ENCODE peak calls at places on chromosomes 16 and 17, in eight cellular contexts. E is fibroblast of lung; D is fibroblast of pulmonary artery; I is H1; B is HFFc6; Z is left ventricle myocardium inferior; A is mesothelial cell of epicardium; Y is CD4-positive, alpha-beta T cell. G is an unnamed sample.

GRCh38 chr17:10021239-10021638 is 116.2 kb upstream of the RCVRN start:
- DNase-seq in E (no peak), A (no peak), Z (no peak), B (no peak), I (no peak), D (no peak), Y (no peak), G (no peak)

GRCh38 chr17:5871666-5872065 is 198.5 kb upstream of the WSCD1 start:
- DNase-seq in D (no peak), Y (no peak), E (no peak), B (no peak), Z (no peak), A (no peak), I (no peak), G (no peak)

GRCh38 chr17:73910216-73910615 is 266.0 kb upstream of the SDK2 start:
- DNase-seq in Z (no peak), D (no peak), Y (no peak), I (no peak), B (no peak), A (no peak), E (no peak), G (no peak)

GRCh38 chr17:19260958-19261357 is 23.8 kb downstream of the EPN2 start:
- DNase-seq in Z (no peak), Y (no peak), I (no peak), B (no peak), A (no peak), D (no peak), E (no peak), G (no peak)

GRCh38 chr17:44672479-44673093 is 16.3 kb downstream of the MEIOC start:
- DNase-seq in I (no peak), B (peak; percentile 13), A (no peak), Y (no peak), E (peak; percentile 27), Z (no peak), D (peak; percentile 52), G (no peak)

GRCh38 chr16:15950167-15950854 is 895 bp downstream of the ABCC1 start:
- DNase-seq in D (peak; percentile 57), Z (no peak), A (no peak), I (no peak), Y (peak; percentile 36), B (peak; percentile 33), E (peak; percentile 60), G (peak; percentile 33)

GRCh38 chr17:40361925-40362695 is 2.4 kb downstream of the GJD3 start:
- DNase-seq in E (no peak), A (no peak), Z (no peak), B (no peak), I (no peak), Y (no peak), D (no peak), G (no peak)

GRCh38 chr16:5252800-5253199 is 155.2 kb upstream of the EEF2KMT start:
- DNase-seq in B (no peak), Y (no peak), A (no peak), E (no peak), I (no peak), Z (no peak), D (no peak), G (no peak)

GRCh38 chr17:75822119-75822799 is 21.9 kb downstream of the UNC13D start:
- DNase-seq in E (no peak), D (no peak), Z (no peak), B (no peak), I (no peak), Y (peak; percentile 47), A (no peak), G (no peak)

GRCh38 chr16:80100846-80101451 is 439.8 kb upstream of the DYNLRB2 start:
- DNase-seq in Z (no peak), B (no peak), D (no peak), Y (no peak), E (peak; percentile 65), A (no peak), I (no peak), G (no peak)

GRCh38 chr17:57486978-57487377 is 230.7 kb downstream of the MSI2 start:
- DNase-seq in B (no peak), A (no peak), Z (no peak), D (no peak), I (no peak), Y (no peak), E (no peak), G (no peak)

GRCh38 chr17:17840751-17841591 is 4.2 kb upstream of the SREBF1 start:
- DNase-seq in I (no peak), A (no peak), B (no peak), Z (no peak), D (peak; percentile 66), E (peak; percentile 46), Y (no peak), G (no peak)

GRCh38 chr16:14013571-14014283 is 57.4 kb upstream of the MRTFB start:
- DNase-seq in D (peak; percentile 58), E (peak; percentile 84), B (peak; percentile 87), Y (no peak), Z (no peak), I (no peak), A (no peak), G (no peak)

GRCh38 chr17:40914456-40914855 is 23.0 kb downstream of the KRT23 start:
- DNase-seq in E (no peak), D (no peak), B (no peak), I (no peak), Y (no peak), Z (no peak), A (no peak), G (no peak)

GRCh38 chr17:31216053-31216751 is 80.8 kb downstream of the OMG start:
- DNase-seq in D (peak; percentile 85), Z (no peak), Y (no peak), A (no peak), I (no peak), B (peak; percentile 94), E (peak; percentile 77), G (no peak)

GRCh38 chr16:23124315-23124714 is 24.9 kb downstream of the USP31 start:
- DNase-seq in D (peak; percentile 83), A (no peak), Z (no peak), E (peak; percentile 85), Y (no peak), B (peak; percentile 68), I (no peak), G (no peak)

GRCh38 chr17:76398523-76399174 is 14.2 kb downstream of the SPHK1 start:
- DNase-seq in E (no peak), B (no peak), Z (no peak), Y (no peak), D (no peak), I (no peak), A (no peak), G (no peak)

DNA sequence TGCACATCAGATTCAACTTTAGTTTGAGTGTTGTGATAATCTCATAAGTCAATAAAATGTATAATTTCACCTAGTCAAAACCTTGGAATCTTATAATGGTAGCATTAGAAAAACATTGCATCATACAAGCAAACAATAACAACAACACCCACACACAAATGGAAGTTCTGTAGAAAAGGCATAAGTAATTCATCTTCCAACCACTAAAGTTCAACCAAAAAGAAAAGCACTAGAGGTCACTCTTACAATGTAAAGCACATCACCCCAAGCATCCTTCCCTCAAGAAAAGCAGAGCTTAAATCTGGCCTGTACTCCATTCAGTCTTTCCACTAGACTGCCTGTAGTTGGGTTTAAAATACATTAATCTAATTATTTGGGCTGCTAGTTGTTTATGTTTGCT is 1.8 kb downstream of the CNTNAP4 start:
- DNase-seq in B (no peak), Y (no peak), Z (no peak), D (peak; percentile 80), A (no peak), E (no peak), I (no peak), G (no peak)
- TF ChIP-seq CTCF in B (no peak), Y (no peak), Z (peak; percentile 50), D (peak; percentile 54), A (no peak), E (peak; percentile 13), I (peak; percentile 61), G (no peak)

GRCh38 chr16:590165-590874 is 454 bp downstream of the RAB40C start:
- DNase-seq in E (peak; percentile 41), Y (no peak), B (no peak), I (no peak), Z (no peak), A (no peak), D (peak; percentile 46), G (no peak)

GRCh38 chr16:590875-591200 is 972 bp downstream of the RAB40C start:
- DNase-seq in I (no peak), D (no peak), Z (no peak), A (no peak), B (no peak), E (no peak), Y (no peak), G (no peak)

GRCh38 chr16:588889-589657 is 793 bp upstream of the RAB40C start:
- DNase-seq in E (peak; percentile 92), D (peak; percentile 96), I (peak; percentile 73), B (peak; percentile 92), A (peak; percentile 96), Z (peak; percentile 97), Y (peak; percentile 99), G (peak; percentile 99)

GRCh38 chr16:588639-588888 is 1.3 kb upstream of the RAB40C start:
- DNase-seq in Y (peak; percentile 61), I (no peak), E (peak; percentile 76), B (peak; percentile 59), D (peak; percentile 69), A (no peak), Z (no peak), G (peak; percentile 70)

DNA sequence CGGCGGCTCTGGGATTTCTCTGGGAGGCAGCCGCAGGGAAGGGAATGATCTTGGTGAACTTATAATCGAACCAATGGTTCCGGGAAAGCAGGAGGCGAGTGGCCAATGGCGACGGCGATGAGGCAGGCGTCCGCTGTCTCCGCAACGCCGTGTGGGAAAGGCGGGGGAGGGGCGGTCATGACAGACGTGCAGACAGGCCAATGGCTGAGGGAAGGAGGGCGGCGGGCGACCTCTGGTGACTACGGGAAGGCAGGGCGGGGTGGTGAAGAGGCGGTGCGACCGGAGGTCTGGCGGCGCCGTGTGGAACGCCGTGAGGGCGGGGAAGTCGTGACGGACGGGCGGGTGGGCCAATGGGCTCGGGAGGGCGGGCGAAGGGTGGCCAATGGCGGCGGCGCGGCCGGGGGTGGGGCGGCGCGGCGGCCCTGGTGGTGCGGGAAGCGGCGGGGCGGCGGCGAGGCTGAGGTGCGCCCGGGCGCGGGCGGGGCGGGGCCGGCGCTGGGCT is at the start of gene RAB40C:
- DNase-seq in I (peak; percentile 91), E (peak; percentile 97), Z (peak; percentile 99), D (peak; percentile 99), Y (peak; percentile 99), B (peak; percentile 98), A (peak; percentile 97), G (peak; percentile 96)
- TF ChIP-seq CTCF in I (no peak), E (no peak), Z (no peak), D (no peak), Y (no peak), B (peak; percentile 50), A (no peak), G (no peak)

GRCh38 chr16:49096191-49096945 is 185.3 kb downstream of the CBLN1 start:
- DNase-seq in Z (no peak), E (no peak), I (no peak), Y (no peak), D (no peak), A (no peak), B (no peak), G (no peak)
- TF ChIP-seq CTCF in Z (no peak), E (no peak), I (no peak), Y (no peak), D (no peak), A (no peak), B (no peak), G (no peak)

DNA sequence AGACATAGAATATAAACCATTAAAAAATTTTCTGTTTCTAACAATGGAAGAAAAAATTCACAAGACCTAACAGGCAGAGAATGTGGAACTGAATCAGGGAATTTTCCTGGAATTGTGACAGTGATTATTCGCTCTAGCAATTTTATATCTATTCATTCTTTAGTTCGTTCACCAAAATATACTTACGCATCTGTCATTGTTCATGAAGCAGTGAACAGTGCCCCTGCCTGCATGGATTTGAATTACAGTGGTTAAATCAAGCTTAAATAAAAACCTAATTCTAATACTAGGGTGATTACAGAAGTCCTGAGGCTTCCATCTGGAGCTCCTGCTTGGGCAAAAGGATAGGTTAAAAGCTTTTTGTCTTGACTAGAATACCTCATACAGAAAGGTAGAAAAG is 48.6 kb downstream of the ABCA8 start:
- DNase-seq in Y (no peak), A (no peak), I (no peak), Z (no peak), B (no peak), D (peak; percentile 64), E (peak; percentile 39), G (no peak)
- TF ChIP-seq CTCF in Y (no peak), A (peak; percentile 48), I (peak; percentile 29), Z (peak; percentile 44), B (peak; percentile 64), D (peak; percentile 57), E (peak; percentile 53), G (no peak)

G was measured in activated B cell treated with CpG ODN at 0.5 μM for 24 hours.